ENCODE peak calls at places on chromosomes 5 and 9, in five cellular contexts. Q, G, D, F and A are unnamed samples.
A peak's percentile ranks its signal among the peaks of the same experiment; 100 is the strongest.

GRCh38 chr5:92403308-92403707 is 1020.2 kb upstream of the ARRDC3 start:
- DNase-seq in G (peak; percentile 57), Q (no peak), D (no peak), F (no peak), A (no peak)

GRCh38 chr5:63247651-63248050 is 669.0 kb downstream of the LRRC70 start:
- DNase-seq in G (no peak), Q (no peak), F (peak; percentile 1), D (no peak), A (no peak)

GRCh38 chr5:101393795-101394450 is 490.8 kb upstream of the ST8SIA4 start:
- DNase-seq in F (peak; percentile 12), D (no peak), G (no peak), Q (no peak), A (no peak)

GRCh38 chr5:158519433-158520025 is 580.2 kb downstream of the EBF1 start:
- DNase-seq in Q (peak; percentile 22), G (no peak), D (no peak), F (no peak), A (no peak)

GRCh38 chr5:132971483-132972435 is 8.3 kb upstream of the AFF4 start:
- DNase-seq in F (peak; percentile 57), D (no peak), G (no peak), Q (no peak), A (no peak)

GRCh38 chr5:132655821-132656773 is 1.9 kb upstream of the IL13 start:
- DNase-seq in F (peak; percentile 34), D (peak; percentile 62), Q (no peak), G (no peak), A (peak; percentile 21)

GRCh38 chr9:88220652-88221051 is 82.4 kb upstream of the SPATA31C2 start:
- DNase-seq in F (no peak), G (no peak), D (no peak), Q (no peak), A (no peak)

GRCh38 chr9:113886471-113886870 is 10.4 kb downstream of the ZNF618 start:
- DNase-seq in F (no peak), D (peak; percentile 23), G (no peak), Q (no peak), A (peak; percentile 42)

GRCh38 chr5:158435161-158435616 is 576.2 kb upstream of the CLINT1 start:
- DNase-seq in D (peak; percentile 36), Q (no peak), G (no peak), F (peak; percentile 79), A (no peak)

GRCh38 chr9:91207889-91208651 is 153.6 kb downstream of the AUH start:
- DNase-seq in D (peak; percentile 66), G (no peak), F (peak; percentile 58), Q (no peak), A (peak; percentile 77)

GRCh38 chr5:95673076-95673475 is 9.7 kb downstream of the SPATA9 start:
- DNase-seq in F (peak; percentile 12), D (no peak), G (no peak), Q (peak; percentile 26), A (no peak)

GRCh38 chr5:179607449-179607931 is 16.0 kb downstream of the HNRNPH1 start:
- DNase-seq in Q (no peak), F (no peak), G (no peak), D (no peak), A (no peak)

GRCh38 chr9:134293576-134294227 is 32.6 kb upstream of the RXRA start:
- DNase-seq in G (no peak), D (no peak), Q (no peak), F (peak; percentile 7), A (no peak)

GRCh38 chr5:179385892-179386291 is 40.6 kb upstream of the ADAMTS2 start:
- DNase-seq in G (no peak), D (no peak), Q (no peak), F (no peak), A (no peak)

GRCh38 chr5:111932628-111933027 is 175.6 kb upstream of the NREP start:
- DNase-seq in Q (no peak), F (peak; percentile 68), D (no peak), G (no peak), A (peak; percentile 33)

GRCh38 chr5:65925094-65925600 is 1.2 kb upstream of the ERBIN start:
- DNase-seq in F (peak; percentile 86), Q (peak; percentile 32), G (no peak), D (peak; percentile 83), A (peak; percentile 81)

GRCh38 chr9:126301985-126302603 is 24.5 kb upstream of the MVB12B start:
- DNase-seq in D (peak; percentile 63), Q (peak; percentile 81), F (peak; percentile 54), G (no peak), A (peak; percentile 61)